ENCODE peak calls at places on chromosomes 7 and 10, in seven cellular contexts. N, L, H, T, I, G and A are unnamed samples.
A peak's percentile ranks its signal among the peaks of the same experiment; 100 is the strongest.

GRCh38 chr7:116512524-116513188 is 12.2 kb upstream of the CAV1 start:
- DNase-seq in N (peak; percentile 68), L (no peak), H (no peak), T (no peak), I (no peak), G (no peak), A (no peak)

GRCh38 chr7:24930856-24931255 is 49.1 kb downstream of the OSBPL3 start:
- DNase-seq in N (no peak), L (no peak), H (no peak), T (no peak), I (no peak), G (no peak), A (no peak)

GRCh38 chr10:49465717-49466116 is 69.8 kb upstream of the DRGX start:
- DNase-seq in N (no peak), L (no peak), H (no peak), T (no peak), I (no peak), G (no peak), A (no peak)

GRCh38 chr10:110546077-110546476 is 21.4 kb upstream of the SMC3 start:
- DNase-seq in N (no peak), L (no peak), H (no peak), T (no peak), I (no peak), G (no peak), A (no peak)

GRCh38 chr7:88337556-88337955 is 30.9 kb upstream of the STEAP4 start:
- DNase-seq in N (peak; percentile 26), L (no peak), H (peak; percentile 41), T (no peak), I (no peak), G (no peak), A (no peak)

GRCh38 chr10:121823993-121824463 is 103.8 kb downstream of the ATE1 start:
- DNase-seq in N (peak; percentile 49), L (no peak), H (peak; percentile 48), T (peak; percentile 46), I (no peak), G (no peak), A (no peak)

GRCh38 chr7:27150568-27151340 is 1.6 kb downstream of the HOXA3 start:
- DNase-seq in N (peak; percentile 77), L (peak; percentile 55), H (peak; percentile 85), T (peak; percentile 68), I (peak; percentile 93), G (no peak), A (peak; percentile 72)

GRCh38 chr7:129779602-129780256 is 168.2 kb downstream of the NRF1 start:
- DNase-seq in N (no peak), L (no peak), H (no peak), T (peak; percentile 76), I (no peak), G (no peak), A (no peak)

GRCh38 chr10:24962998-24963397 is 10.6 kb upstream of the PRTFDC1 start:
- DNase-seq in N (no peak), L (no peak), H (no peak), T (no peak), I (no peak), G (no peak), A (no peak)

GRCh38 chr7:82559203-82559805 is 115.7 kb upstream of the CACNA2D1 start:
- DNase-seq in N (no peak), L (no peak), H (no peak), T (peak; percentile 89), I (no peak), G (peak; percentile 14), A (no peak)

GRCh38 chr10:91519899-91520514 is 109.9 kb downstream of the HECTD2 start:
- DNase-seq in N (no peak), L (no peak), H (no peak), T (no peak), I (no peak), G (no peak), A (no peak)

GRCh38 chr10:119663866-119664698 is 12.9 kb downstream of the BAG3 start:
- DNase-seq in N (peak; percentile 76), L (peak; percentile 4), H (no peak), T (peak; percentile 71), I (no peak), G (no peak), A (no peak)

GRCh38 chr7:76377186-76377918 is 18.6 kb upstream of the YWHAG start:
- DNase-seq in N (no peak), L (no peak), H (no peak), T (no peak), I (no peak), G (no peak), A (no peak)

GRCh38 chr7:76371396-76371795 is 12.6 kb upstream of the YWHAG start:
- DNase-seq in N (no peak), L (no peak), H (no peak), T (no peak), I (no peak), G (no peak), A (no peak)

GRCh38 chr7:76375251-76375650 is 16.5 kb upstream of the YWHAG start:
- DNase-seq in N (no peak), L (no peak), H (no peak), T (no peak), I (no peak), G (no peak), A (no peak)

GRCh38 chr7:76369011-76369410 is 10.2 kb upstream of the YWHAG start:
- DNase-seq in N (no peak), L (no peak), H (no peak), T (no peak), I (no peak), G (no peak), A (no peak)

DNA sequence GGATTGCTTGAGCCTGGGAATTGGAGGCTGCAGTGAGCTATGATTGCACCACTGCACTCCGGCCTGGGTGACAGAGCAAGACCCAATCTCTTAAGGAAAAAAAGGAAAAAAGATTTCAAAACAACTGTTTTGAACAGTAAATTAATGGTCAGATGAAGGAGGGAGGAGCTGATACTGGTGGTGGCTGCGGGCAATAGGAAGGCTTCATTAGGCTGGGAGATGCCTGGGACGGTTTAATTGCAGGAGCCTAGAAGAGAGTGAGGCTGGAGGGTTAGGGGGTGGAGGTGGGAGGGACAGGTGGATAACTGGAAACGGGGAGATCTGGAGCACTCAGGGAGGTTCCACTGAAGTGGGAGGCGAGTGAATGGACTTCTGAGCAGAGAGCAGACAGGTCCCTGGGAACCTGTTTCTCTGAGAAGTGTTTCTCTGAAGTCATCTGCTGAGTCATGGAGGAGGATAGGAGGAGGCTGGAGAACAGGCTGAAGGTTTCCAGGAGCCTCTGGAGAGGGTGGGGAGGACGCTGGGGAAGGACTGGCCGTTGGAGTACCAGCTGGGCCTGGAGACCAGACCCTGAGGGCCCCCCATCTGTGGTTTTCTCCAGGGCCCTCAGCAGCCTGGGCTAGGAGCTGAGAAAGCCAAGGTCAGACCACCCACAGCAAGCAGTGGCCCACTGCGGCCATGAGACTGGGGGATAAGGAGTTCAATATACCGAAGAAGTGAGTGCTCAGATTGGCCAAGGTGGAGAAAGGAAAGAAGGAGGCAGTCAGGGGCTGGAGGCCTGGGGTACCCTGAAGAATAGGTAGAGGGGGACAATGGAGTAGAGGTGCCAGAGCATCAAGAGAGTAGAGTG is 14.4 kb upstream of the YWHAG start:
- DNase-seq in N (peak; percentile 86), L (no peak), H (no peak), T (no peak), I (no peak), G (no peak), A (no peak)
- TF ChIP-seq CTCF in N (no peak), L (no peak), H (no peak), T (no peak), I (no peak), G (no peak), A (no peak)

GRCh38 chr10:96093948-96094347 is 36.1 kb upstream of the ZNF518A start:
- DNase-seq in N (no peak), L (no peak), H (no peak), T (no peak), I (no peak), G (no peak), A (no peak)

GRCh38 chr10:96092999-96093767 is 36.9 kb upstream of the ZNF518A start:
- DNase-seq in N (no peak), L (no peak), H (no peak), T (no peak), I (no peak), G (no peak), A (no peak)

GRCh38 chr10:96089670-96090462 is 40.2 kb upstream of the ZNF518A start:
- DNase-seq in N (peak; percentile 95), L (peak; percentile 90), H (peak; percentile 98), T (peak; percentile 95), I (peak; percentile 96), G (peak; percentile 86), A (no peak)

GRCh38 chr10:96089116-96089515 is 41.0 kb upstream of the ZNF518A start:
- DNase-seq in N (no peak), L (no peak), H (no peak), T (peak; percentile 12), I (no peak), G (no peak), A (no peak)

GRCh38 chr10:96090463-96090800 is 39.7 kb upstream of the ZNF518A start:
- DNase-seq in N (no peak), L (peak; percentile 2), H (no peak), T (no peak), I (no peak), G (no peak), A (no peak)
- TF ChIP-seq CTCF in N (no peak), L (no peak), H (no peak), T (no peak), I (no peak), G (no peak), A (no peak)

DNA sequence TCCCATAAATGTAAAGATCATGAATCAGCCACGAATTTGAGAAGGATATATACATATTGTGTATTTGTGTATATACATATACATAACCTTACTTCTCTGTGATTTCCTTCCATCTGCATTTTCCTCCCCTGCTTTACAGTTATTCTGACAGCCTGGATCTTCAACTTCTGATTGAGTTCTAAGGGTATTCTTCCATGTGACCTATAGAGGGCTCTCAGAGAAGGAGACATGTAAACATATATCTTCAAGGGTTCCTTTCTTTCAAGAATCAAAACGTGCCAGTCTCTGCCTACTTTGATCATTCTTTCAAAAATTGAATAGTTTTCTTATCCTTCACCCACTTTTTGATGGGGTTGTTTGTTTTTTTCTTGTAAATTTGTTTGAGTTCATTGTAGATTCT is 453.7 kb upstream of the POT1 start:
- DNase-seq in N (no peak), L (no peak), H (no peak), T (peak; percentile 43), I (no peak), G (no peak), A (no peak)
- TF ChIP-seq CTCF in N (no peak), L (no peak), H (no peak), T (peak; percentile 46), I (no peak), G (no peak), A (peak; percentile 18)

GRCh38 chr10:15719899-15720634 is at the start of gene ITGA8:
- DNase-seq in N (no peak), L (no peak), H (no peak), T (peak; percentile 94), I (no peak), G (no peak), A (peak; percentile 51)
- TF ChIP-seq CTCF in N (peak; percentile 41), L (no peak), H (peak; percentile 68), T (peak; percentile 85), I (peak; percentile 31), G (no peak), A (peak; percentile 59)